ENCODE peak calls at places on chromosome 21, in five cellular contexts. E, L, R, U and Y are unnamed samples.

GRCh38 chr21:34692458-34693020 is 23.7 kb downstream of the CLIC6 start:
- DNase-seq in L (no peak), R (no peak), U (no peak), E (no peak), Y (no peak)

GRCh38 chr21:38291875-38292274 is 35.1 kb downstream of the KCNJ15 start:
- DNase-seq in U (no peak), E (no peak), R (peak), L (no peak), Y (no peak)

GRCh38 chr21:39105341-39105765 is 77.9 kb downstream of the PSMG1 start:
- DNase-seq in E (no peak), R (no peak), L (no peak), U (no peak), Y (no peak)

GRCh38 chr21:35226302-35226701 is 177.2 kb upstream of the RUNX1 start:
- DNase-seq in R (no peak), E (no peak), U (peak), L (no peak), Y (no peak)

GRCh38 chr21:46115441-46116188 is 17.7 kb downstream of the COL6A2 start:
- DNase-seq in E (no peak), L (no peak), R (no peak), U (peak), Y (peak)

GRCh38 chr21:34801519-34802132 is 132.8 kb downstream of the CLIC6 start:
- DNase-seq in E (no peak), R (no peak), U (no peak), L (no peak), Y (no peak)

GRCh38 chr21:32209580-32209979 is 69.3 kb downstream of the MIS18A start:
- DNase-seq in E (no peak), R (no peak), L (no peak), U (no peak), Y (no peak)

GRCh38 chr21:36491191-36491916 is 11.4 kb upstream of the CLDN14 start:
- DNase-seq in L (no peak), U (no peak), E (no peak), R (no peak), Y (no peak)

GRCh38 chr21:25790122-25790951 is 55.6 kb downstream of the GABPA start:
- DNase-seq in R (peak), L (peak), E (no peak), U (no peak), Y (no peak)